ENCODE peak calls at places on chromosomes 7 and 10, in nine cellular contexts. Q is adrenal gland; M is posterior cingulate gyrus; X is GM20000; A is KBM-7; Y is tibial artery; N is midbrain; S is natural killer cell treated with Interleukin-12 subunit alpha and Interleukin-12 subunit beta and Interleukin-15 and Interleukin-18, amount 100 ng/mL, for 72 hours; L is NT2/D1. E is an unnamed sample.

GRCh38 chr7:617614-618538 is 98.2 kb upstream of the PDGFA start:
- DNase-seq in S (no peak), X (no peak), Y (no peak), Q (no peak), A (no peak), N (no peak), M (no peak), L (no peak), E (no peak)

GRCh38 chr10:32237644-32238345 is 109.2 kb downstream of the EPC1 start:
- DNase-seq in Q (no peak), Y (no peak), A (no peak), M (no peak), S (no peak), X (no peak), L (no peak), N (no peak), E (no peak)

GRCh38 chr10:21727452-21728168 is 193.6 kb downstream of the MLLT10 start:
- DNase-seq in A (peak; percentile 52), L (no peak), N (no peak), M (no peak), Y (no peak), S (no peak), Q (no peak), X (no peak), E (no peak)

GRCh38 chr7:72405389-72405788 is 6.7 kb downstream of the CALN1 start:
- DNase-seq in X (no peak), S (no peak), A (peak; percentile 49), Q (no peak), L (no peak), N (no peak), Y (no peak), M (peak; percentile 34), E (no peak)

GRCh38 chr10:28241766-28242399 is 61.0 kb downstream of the MPP7 start:
- DNase-seq in Q (no peak), A (peak; percentile 54), S (no peak), N (peak; percentile 35), M (no peak), Y (no peak), L (peak; percentile 52), X (peak; percentile 36), E (peak; percentile 62)

GRCh38 chr7:34277801-34278195 is 372.5 kb downstream of the BMPER start:
- DNase-seq in Y (no peak), M (no peak), N (no peak), S (no peak), A (no peak), L (no peak), Q (no peak), X (no peak), E (no peak)

GRCh38 chr10:52483587-52483986 is 169.5 kb downstream of the DKK1 start:
- DNase-seq in Q (no peak), A (no peak), N (no peak), X (no peak), Y (no peak), M (no peak), S (no peak), L (no peak), E (no peak)

GRCh38 chr10:12699258-12699700 is 302.2 kb downstream of the CCDC3 start:
- DNase-seq in M (no peak), Q (no peak), A (no peak), S (peak; percentile 74), X (no peak), L (no peak), N (no peak), Y (no peak), E (no peak)

GRCh38 chr10:58486821-58487220 is 25.9 kb upstream of the BICC1 start:
- DNase-seq in N (no peak), S (no peak), M (no peak), Q (no peak), Y (no peak), L (no peak), A (no peak), X (no peak), E (no peak)

GRCh38 chr10:21517983-21518628 is 7.4 kb downstream of the SKIDA1 start:
- DNase-seq in X (peak; percentile 28), Q (peak; percentile 36), L (no peak), Y (no peak), A (no peak), S (no peak), M (no peak), N (no peak), E (no peak)

GRCh38 chr7:150325110-150325611 is 1.8 kb upstream of the ACTR3C start:
- DNase-seq in N (no peak), S (no peak), Y (no peak), X (no peak), L (no peak), A (no peak), M (no peak), Q (no peak), E (no peak)

GRCh38 chr7:55155351-55156117 is 136.7 kb downstream of the EGFR start:
- DNase-seq in S (no peak), A (no peak), L (no peak), Q (no peak), Y (no peak), X (no peak), N (no peak), M (no peak), E (peak; percentile 60)

GRCh38 chr7:158973440-158973839 is 117.1 kb downstream of the DYNC2I1 start:
- DNase-seq in N (no peak), S (no peak), A (no peak), X (peak; percentile 60), L (peak; percentile 59), M (no peak), Q (peak; percentile 47), Y (no peak), E (no peak)

GRCh38 chr7:78179211-78179610 is 380.6 kb downstream of the PHTF2 start:
- DNase-seq in Q (no peak), X (no peak), L (no peak), A (no peak), M (no peak), Y (no peak), N (no peak), S (no peak), E (no peak)

GRCh38 chr7:156791241-156791640 is 101.7 kb downstream of the LMBR1 start:
- DNase-seq in Y (no peak), L (no peak), A (no peak), N (no peak), S (no peak), X (no peak), Q (no peak), M (no peak), E (no peak)

GRCh38 chr7:90461216-90461615 is 8.2 kb upstream of the PTTG1IP2 start:
- DNase-seq in Q (no peak), S (no peak), M (no peak), N (no peak), Y (no peak), A (no peak), L (no peak), X (no peak), E (no peak)

GRCh38 chr10:78639629-78640028 is 429.1 kb upstream of the ZMIZ1 start:
- DNase-seq in L (no peak), Y (no peak), S (no peak), N (no peak), A (no peak), X (no peak), Q (no peak), M (no peak), E (no peak)

GRCh38 chr10:91537614-91538383 is 95.1 kb downstream of the PPP1R3C start:
- DNase-seq in L (no peak), M (no peak), Q (no peak), A (no peak), S (no peak), X (no peak), N (no peak), Y (no peak), E (no peak)

GRCh38 chr7:70557281-70557680 is 574.7 kb upstream of the GALNT17 start:
- DNase-seq in X (no peak), A (no peak), M (no peak), S (no peak), Y (no peak), L (no peak), Q (no peak), N (no peak), E (no peak)

GRCh38 chr10:102835007-102835482 is 2.2 kb downstream of the CYP17A1 start:
- DNase-seq in L (peak; percentile 66), A (peak; percentile 88), M (peak; percentile 47), N (peak; percentile 78), S (peak; percentile 73), Y (peak; percentile 85), X (peak; percentile 80), Q (peak; percentile 81), E (peak; percentile 80)

GRCh38 chr7:8481096-8481495 is 47.7 kb downstream of the NXPH1 start:
- DNase-seq in S (no peak), L (no peak), M (no peak), N (no peak), Q (no peak), X (no peak), Y (no peak), A (no peak), E (no peak)

GRCh38 chr10:10618139-10618538 is 399.5 kb upstream of the CELF2 start:
- DNase-seq in S (no peak), A (no peak), Q (no peak), L (no peak), N (no peak), Y (no peak), X (no peak), M (no peak), E (no peak)

GRCh38 chr10:47276071-47276470 is 23.9 kb upstream of the GDF10 start:
- DNase-seq in N (no peak), Y (no peak), M (no peak), A (no peak), L (no peak), Q (no peak), X (no peak), S (no peak), E (no peak)

GRCh38 chr7:45924283-45924682 is 3.2 kb upstream of the IGFBP3 start:
- DNase-seq in L (no peak), S (no peak), Y (no peak), Q (no peak), N (no peak), A (no peak), M (no peak), X (no peak), E (no peak)

GRCh38 chr10:125154529-125154928 is 5.8 kb downstream of the CTBP2 start:
- DNase-seq in S (no peak), M (no peak), Y (peak; percentile 38), N (peak; percentile 41), X (no peak), Q (no peak), A (no peak), L (no peak), E (no peak)

GRCh38 chr10:127150136-127150535 is 46.3 kb downstream of the INSYN2A start:
- DNase-seq in S (no peak), A (no peak), L (no peak), M (no peak), Q (no peak), N (no peak), X (no peak), Y (no peak), E (no peak)

GRCh38 chr7:1918881-1919525 is 248.9 kb downstream of the ELFN1 start:
- DNase-seq in X (no peak), L (no peak), Y (no peak), Q (no peak), S (no peak), N (no peak), A (no peak), M (no peak), E (no peak)

GRCh38 chr7:80918909-80919721 is at the start of gene SEMA3C:
- DNase-seq in S (peak; percentile 60), X (peak; percentile 69), M (peak; percentile 73), A (peak; percentile 70), Q (peak; percentile 82), N (peak; percentile 93), Y (peak; percentile 95), L (peak; percentile 77), E (no peak)

GRCh38 chr10:51023611-51024010 is 50.7 kb upstream of the PRKG1 start:
- DNase-seq in S (no peak), N (no peak), X (no peak), M (no peak), Q (no peak), Y (no peak), L (no peak), A (no peak), E (no peak)

GRCh38 chr10:106189254-106189653 is 975.3 kb downstream of the SORCS1 start:
- DNase-seq in A (peak; percentile 16), L (peak; percentile 33), N (no peak), Q (peak; percentile 14), X (peak; percentile 8), M (no peak), S (no peak), Y (no peak), E (peak; percentile 32)

GRCh38 chr7:28410628-28411578 is 1.4 kb upstream of the CREB5 start:
- DNase-seq in L (no peak), S (no peak), N (peak; percentile 29), Y (peak; percentile 78), A (peak; percentile 42), M (no peak), X (peak; percentile 55), Q (no peak), E (no peak)